ENCODE peak calls at places on chromosomes 12 and 14, in seven cellular contexts. D is GM23248; G is AG08395; K is activated T-cell treated with anti-CD3 and anti-CD28 coated beads, Interleukin-2, amount 50 U/mL, for 72 hours; B is hypothalamus; A is stimulated activated CD4-positive, alpha-beta T cell treated with anti-CD3 and anti-CD28 coated beads, TNF-alpha, amount 100 ng/mL, for 48 hours; R is bronchial epithelial cell. V is an unnamed sample.

GRCh38 chr14:53247596-53248370 is 94.7 kb upstream of the DDHD1 start:
- DNase-seq in D (no peak), R (no peak), K (no peak), B (no peak), G (no peak), A (no peak), V (no peak)

GRCh38 chr14:80956922-80957321 is 1.5 kb downstream of the TSHR start:
- DNase-seq in R (no peak), A (no peak), K (no peak), G (no peak), D (no peak), B (no peak), V (no peak)

GRCh38 chr14:100159107-100159864 is at the start of gene DEGS2:
- DNase-seq in A (peak; percentile 39), G (no peak), B (no peak), K (peak; percentile 64), R (no peak), D (peak; percentile 37), V (no peak)

GRCh38 chr14:55580401-55581010 is 499 bp downstream of the KTN1 start:
- DNase-seq in B (peak; percentile 59), D (peak; percentile 67), G (peak; percentile 45), R (no peak), A (peak; percentile 7), K (peak; percentile 72), V (no peak)

GRCh38 chr12:31922341-31923062 is 36.7 kb upstream of the RESF1 start:
- DNase-seq in A (no peak), K (no peak), D (peak; percentile 8), G (no peak), R (peak; percentile 66), B (no peak), V (no peak)

GRCh38 chr14:22764382-22764781 is 2.1 kb upstream of the OXA1L start:
- DNase-seq in A (no peak), B (no peak), K (no peak), R (no peak), D (no peak), G (no peak), V (no peak)

GRCh38 chr12:132429932-132430643 is 59.9 kb upstream of the FBRSL1 start:
- DNase-seq in G (no peak), A (no peak), D (peak; percentile 58), B (no peak), R (peak; percentile 37), K (peak; percentile 55), V (no peak)

GRCh38 chr14:77046706-77047105 is 18.2 kb upstream of the IRF2BPL start:
- DNase-seq in D (peak; percentile 30), R (no peak), K (no peak), G (no peak), A (no peak), B (no peak), V (no peak)

GRCh38 chr12:52607314-52607713 is 6.1 kb upstream of the KRT72 start:
- DNase-seq in R (no peak), D (no peak), A (no peak), G (no peak), K (no peak), B (no peak), V (no peak)

GRCh38 chr14:99229654-99230215 is 42.3 kb downstream of the BCL11B start:
- DNase-seq in G (peak; percentile 45), R (no peak), D (no peak), A (no peak), K (no peak), B (no peak), V (no peak)

GRCh38 chr14:98721061-98721460 is 550.9 kb downstream of the BCL11B start:
- DNase-seq in K (no peak), B (no peak), R (no peak), D (no peak), A (no peak), G (no peak), V (no peak)

GRCh38 chr14:64673329-64673728 is 30.9 kb upstream of the PLEKHG3 start:
- DNase-seq in R (no peak), B (no peak), K (no peak), A (no peak), D (no peak), G (no peak), V (no peak)

GRCh38 chr12:126914170-126914796 is 1352.7 kb upstream of the TMEM132C start:
- DNase-seq in R (no peak), B (no peak), G (no peak), K (no peak), A (no peak), D (no peak), V (no peak)

GRCh38 chr12:121264951-121265350 is 31.6 kb downstream of the CAMKK2 start:
- DNase-seq in R (no peak), A (no peak), G (no peak), K (no peak), B (no peak), D (no peak), V (no peak)

GRCh38 chr14:76844223-76844622 is 18.0 kb downstream of the LRRC74A start:
- DNase-seq in A (peak; percentile 64), K (peak; percentile 71), G (no peak), R (peak; percentile 45), D (peak; percentile 65), B (no peak), V (no peak)

GRCh38 chr12:52007158-52007921 is 594 bp downstream of the TAMALIN start:
- DNase-seq in D (peak; percentile 42), B (no peak), A (no peak), G (no peak), K (peak; percentile 48), R (no peak), V (no peak)

GRCh38 chr12:95695741-95696140 is 94.8 kb downstream of the NTN4 start:
- DNase-seq in K (no peak), A (no peak), R (no peak), D (no peak), B (no peak), G (no peak), V (no peak)

GRCh38 chr14:73696466-73697390 is 17.5 kb downstream of the PNMA1 start:
- DNase-seq in R (peak; percentile 93), D (peak; percentile 87), G (peak; percentile 58), K (peak; percentile 23), A (no peak), B (no peak), V (no peak)

GRCh38 chr12:93361159-93361919 is 16.4 kb upstream of the NUDT4 start:
- DNase-seq in D (peak; percentile 89), G (peak; percentile 72), A (no peak), K (no peak), R (peak; percentile 22), B (no peak), V (no peak)

GRCh38 chr12:84912191-84913142 is at the start of gene SLC6A15:
- DNase-seq in B (peak; percentile 72), A (peak; percentile 8), D (peak; percentile 93), G (peak; percentile 57), R (peak; percentile 57), K (peak; percentile 24), V (no peak)

GRCh38 chr12:92784795-92785562 is 82.2 kb downstream of the PLEKHG7 start:
- DNase-seq in D (peak; percentile 79), B (no peak), A (no peak), K (peak; percentile 27), G (peak; percentile 58), R (peak; percentile 83), V (peak; percentile 69)

GRCh38 chr12:52060498-52061177 is 9.1 kb upstream of the ATG101 start:
- DNase-seq in A (no peak), B (no peak), G (no peak), K (no peak), R (no peak), D (no peak), V (no peak)

GRCh38 chr12:75986001-75986739 is 45.4 kb downstream of the PHLDA1 start:
- DNase-seq in G (no peak), A (no peak), D (no peak), B (no peak), K (no peak), R (no peak), V (no peak)

GRCh38 chr14:70061108-70061507 is 127.6 kb downstream of the SLC8A3 start:
- DNase-seq in D (no peak), R (peak; percentile 81), A (no peak), G (no peak), B (no peak), K (no peak), V (no peak)

GRCh38 chr12:83559650-83560049 is 872.9 kb downstream of the TMTC2 start:
- DNase-seq in R (no peak), K (no peak), G (no peak), B (no peak), A (no peak), D (no peak), V (no peak)

GRCh38 chr12:44317651-44318126 is 481.8 kb downstream of the TMEM117 start:
- DNase-seq in B (no peak), A (no peak), R (peak; percentile 31), D (peak; percentile 60), G (peak; percentile 10), K (no peak), V (peak; percentile 8)

GRCh38 chr12:131751335-131751734 is 40.4 kb downstream of the SFSWAP start:
- DNase-seq in A (no peak), B (no peak), R (no peak), K (no peak), D (no peak), G (no peak), V (no peak)

GRCh38 chr14:92690171-92691011 is 58.0 kb downstream of the LGMN start:
- DNase-seq in D (peak; percentile 74), G (no peak), B (no peak), K (no peak), R (peak; percentile 64), A (no peak), V (peak; percentile 84)

GRCh38 chr12:114931025-114931424 is 247.1 kb upstream of the TBX3 start:
- DNase-seq in B (no peak), A (no peak), K (no peak), G (no peak), D (no peak), R (no peak), V (no peak)

GRCh38 chr14:39025810-39026627 is 77.0 kb downstream of the SEC23A start:
- DNase-seq in G (no peak), B (no peak), K (no peak), D (peak; percentile 5), A (no peak), R (no peak), V (no peak)

GRCh38 chr12:57234571-57235011 is 5.1 kb downstream of the SHMT2 start:
- DNase-seq in R (no peak), D (no peak), G (no peak), K (peak; percentile 0), A (no peak), B (no peak), V (no peak)

GRCh38 chr12:122596838-122597237 is 69.8 kb downstream of the KNTC1 start:
- DNase-seq in G (no peak), R (no peak), A (no peak), D (no peak), B (no peak), K (no peak), V (no peak)

GRCh38 chr14:75522224-75522764 is at the start of gene BATF:
- DNase-seq in R (peak; percentile 12), D (no peak), B (no peak), A (peak; percentile 62), K (peak; percentile 76), G (no peak), V (no peak)

GRCh38 chr12:13472690-13473089 is 276.2 kb downstream of the EMP1 start:
- DNase-seq in K (no peak), G (peak; percentile 9), D (peak; percentile 70), R (peak; percentile 32), A (no peak), B (no peak), V (no peak)

GRCh38 chr12:131452444-131452860 is 258.4 kb upstream of the SFSWAP start:
- DNase-seq in G (no peak), K (peak; percentile 35), R (no peak), B (no peak), D (no peak), A (peak; percentile 10), V (no peak)

GRCh38 chr12:57622293-57623245 is 10.4 kb downstream of the B4GALNT1 start:
- DNase-seq in D (no peak), G (no peak), A (no peak), R (no peak), K (no peak), B (no peak), V (no peak)

GRCh38 chr12:59393506-59393905 is 202.3 kb upstream of the SLC16A7 start:
- DNase-seq in D (no peak), B (no peak), R (no peak), K (no peak), G (no peak), A (no peak), V (no peak)

GRCh38 chr12:91687052-91688017 is 458.3 kb downstream of the BTG1 start:
- DNase-seq in D (peak; percentile 13), G (peak; percentile 24), K (peak; percentile 7), B (no peak), R (no peak), A (no peak), V (no peak)